ENCODE peak calls at places on chromosomes 2 and 18, in six cellular contexts. One of them, this sample, is unnamed.

GRCh38 chr2:240348522-240348921 is 86.9 kb upstream of the GPC1 start:
- DNase-seq in heart right ventricle: no peak
- DNase-seq in astrocyte of the cerebellum: no peak
- DNase-seq in ascending aorta: no peak
- DNase-seq in GM12865: no peak
- DNase-seq in sigmoid colon: peak
- DNase-seq in this sample: no peak

GRCh38 chr2:119425620-119426395 is 5.8 kb upstream of the TMEM37 start:
- DNase-seq in ascending aorta: peak
- DNase-seq in sigmoid colon: no peak
- DNase-seq in heart right ventricle: no peak
- DNase-seq in astrocyte of the cerebellum: no peak
- DNase-seq in GM12865: no peak
- DNase-seq in this sample: no peak

GRCh38 chr2:173092844-173093402 is 17.3 kb downstream of the MAP3K20 start:
- DNase-seq in GM12865: no peak
- DNase-seq in astrocyte of the cerebellum: no peak
- DNase-seq in sigmoid colon: no peak
- DNase-seq in ascending aorta: no peak
- DNase-seq in heart right ventricle: no peak
- DNase-seq in this sample: no peak

GRCh38 chr2:72271766-72272615 is 124.3 kb upstream of the CYP26B1 start:
- DNase-seq in heart right ventricle: no peak
- DNase-seq in GM12865: no peak
- DNase-seq in astrocyte of the cerebellum: peak
- DNase-seq in sigmoid colon: no peak
- DNase-seq in ascending aorta: no peak
- DNase-seq in this sample: no peak

GRCh38 chr2:217951091-217951490 is 51.7 kb downstream of the TNS1 start:
- DNase-seq in ascending aorta: peak
- DNase-seq in astrocyte of the cerebellum: no peak
- DNase-seq in sigmoid colon: no peak
- DNase-seq in heart right ventricle: no peak
- DNase-seq in GM12865: no peak
- DNase-seq in this sample: no peak

GRCh38 chr18:55833543-55833942 is 245.6 kb upstream of the TCF4 start:
- DNase-seq in sigmoid colon: no peak
- DNase-seq in GM12865: no peak
- DNase-seq in astrocyte of the cerebellum: peak
- DNase-seq in ascending aorta: no peak
- DNase-seq in heart right ventricle: no peak
- DNase-seq in this sample: no peak

GRCh38 chr2:15313657-15314056 is 247.5 kb downstream of the NBAS start:
- DNase-seq in astrocyte of the cerebellum: peak
- DNase-seq in GM12865: peak
- DNase-seq in sigmoid colon: no peak
- DNase-seq in heart right ventricle: no peak
- DNase-seq in ascending aorta: no peak
- DNase-seq in this sample: no peak

GRCh38 chr2:84991404-84992151 is 20.6 kb downstream of the KCMF1 start:
- DNase-seq in heart right ventricle: no peak
- DNase-seq in ascending aorta: no peak
- DNase-seq in GM12865: no peak
- DNase-seq in sigmoid colon: no peak
- DNase-seq in astrocyte of the cerebellum: no peak
- DNase-seq in this sample: no peak

GRCh38 chr2:205477016-205477705 is 205.1 kb upstream of the NRP2 start:
- DNase-seq in astrocyte of the cerebellum: no peak
- DNase-seq in sigmoid colon: no peak
- DNase-seq in heart right ventricle: no peak
- DNase-seq in ascending aorta: no peak
- DNase-seq in GM12865: no peak
- DNase-seq in this sample: no peak

GRCh38 chr18:72700961-72701710 is 157.0 kb upstream of the CBLN2 start:
- DNase-seq in heart right ventricle: no peak
- DNase-seq in astrocyte of the cerebellum: peak
- DNase-seq in sigmoid colon: no peak
- DNase-seq in GM12865: peak
- DNase-seq in ascending aorta: no peak
- DNase-seq in this sample: no peak

GRCh38 chr2:11393711-11394236 is 49.3 kb upstream of the ROCK2 start:
- DNase-seq in astrocyte of the cerebellum: no peak
- DNase-seq in GM12865: no peak
- DNase-seq in sigmoid colon: no peak
- DNase-seq in ascending aorta: no peak
- DNase-seq in heart right ventricle: no peak
- DNase-seq in this sample: no peak

GRCh38 chr2:40095003-40095402 is 315.9 kb upstream of the THUMPD2 start:
- DNase-seq in GM12865: no peak
- DNase-seq in sigmoid colon: no peak
- DNase-seq in ascending aorta: no peak
- DNase-seq in heart right ventricle: no peak
- DNase-seq in astrocyte of the cerebellum: peak
- DNase-seq in this sample: no peak

GRCh38 chr18:75836516-75836915 is 409.0 kb upstream of the SMIM21 start:
- DNase-seq in heart right ventricle: no peak
- DNase-seq in astrocyte of the cerebellum: no peak
- DNase-seq in GM12865: no peak
- DNase-seq in ascending aorta: no peak
- DNase-seq in sigmoid colon: no peak
- DNase-seq in this sample: no peak

GRCh38 chr2:75140288-75140687 is 59.0 kb downstream of the TACR1 start:
- DNase-seq in heart right ventricle: no peak
- DNase-seq in astrocyte of the cerebellum: no peak
- DNase-seq in ascending aorta: no peak
- DNase-seq in GM12865: no peak
- DNase-seq in sigmoid colon: no peak
- DNase-seq in this sample: no peak

GRCh38 chr2:61134141-61134540 is 27.8 kb upstream of the C2orf74 start:
- DNase-seq in ascending aorta: no peak
- DNase-seq in heart right ventricle: no peak
- DNase-seq in astrocyte of the cerebellum: peak
- DNase-seq in GM12865: no peak
- DNase-seq in sigmoid colon: no peak
- DNase-seq in this sample: no peak

GRCh38 chr18:73717570-73717969 is 430.1 kb downstream of the FBXO15 start:
- DNase-seq in sigmoid colon: no peak
- DNase-seq in ascending aorta: no peak
- DNase-seq in heart right ventricle: no peak
- DNase-seq in GM12865: no peak
- DNase-seq in astrocyte of the cerebellum: no peak
- DNase-seq in this sample: no peak

GRCh38 chr2:31693882-31694281 is 113.1 kb upstream of the SRD5A2 start:
- DNase-seq in sigmoid colon: no peak
- DNase-seq in ascending aorta: no peak
- DNase-seq in heart right ventricle: no peak
- DNase-seq in astrocyte of the cerebellum: no peak
- DNase-seq in GM12865: no peak
- DNase-seq in this sample: no peak

GRCh38 chr2:10447300-10448207 is 573 bp downstream of the ODC1 start:
- DNase-seq in ascending aorta: no peak
- DNase-seq in heart right ventricle: no peak
- DNase-seq in GM12865: peak
- DNase-seq in sigmoid colon: no peak
- DNase-seq in astrocyte of the cerebellum: no peak
- DNase-seq in this sample: peak

GRCh38 chr18:46399276-46399675 is 257.7 kb downstream of the LOXHD1 start:
- DNase-seq in sigmoid colon: no peak
- DNase-seq in ascending aorta: no peak
- DNase-seq in heart right ventricle: no peak
- DNase-seq in GM12865: no peak
- DNase-seq in astrocyte of the cerebellum: no peak
- DNase-seq in this sample: no peak

GRCh38 chr2:41410011-41410410 is 637.8 kb upstream of the PKDCC start:
- DNase-seq in heart right ventricle: no peak
- DNase-seq in ascending aorta: no peak
- DNase-seq in GM12865: no peak
- DNase-seq in astrocyte of the cerebellum: no peak
- DNase-seq in sigmoid colon: no peak
- DNase-seq in this sample: no peak

DNA sequence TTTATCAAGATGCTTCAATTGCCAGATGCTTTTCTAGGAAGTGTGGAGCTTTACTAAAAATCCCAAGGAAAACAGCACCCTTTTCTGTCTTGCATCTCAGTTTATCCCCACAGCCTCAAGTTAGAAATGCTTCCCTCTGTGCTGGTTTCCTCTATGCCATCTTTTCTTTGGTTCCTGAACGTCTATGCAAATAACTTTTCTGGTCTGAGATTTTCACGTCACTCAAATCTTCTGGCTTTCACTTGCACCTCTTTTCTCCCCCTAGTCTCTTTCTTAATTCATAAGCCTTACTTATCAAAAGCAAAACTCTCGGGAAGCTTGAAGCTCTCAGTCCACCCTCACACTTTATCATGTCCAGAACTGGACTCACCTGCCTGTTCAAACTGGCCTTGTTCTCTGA is 33.9 kb downstream of the ARHGAP25 start:
- DNase-seq in GM12865: peak
- DNase-seq in heart right ventricle: no peak
- DNase-seq in ascending aorta: no peak
- DNase-seq in astrocyte of the cerebellum: no peak
- DNase-seq in sigmoid colon: no peak
- DNase-seq in this sample: no peak
- H3K4me3 ChIP-seq in GM12865: peak
- H3K4me3 ChIP-seq in heart right ventricle: no peak
- H3K4me3 ChIP-seq in ascending aorta: no peak
- H3K4me3 ChIP-seq in astrocyte of the cerebellum: no peak
- H3K4me3 ChIP-seq in sigmoid colon: no peak
- H3K4me3 ChIP-seq in this sample: no peak

GRCh38 chr2:3001595-3002184 is 375.9 kb downstream of the EIPR1 start:
- DNase-seq in astrocyte of the cerebellum: peak
- DNase-seq in ascending aorta: no peak
- DNase-seq in sigmoid colon: no peak
- DNase-seq in GM12865: peak
- DNase-seq in heart right ventricle: no peak
- DNase-seq in this sample: no peak
- TF ChIP-seq CTCF in astrocyte of the cerebellum: peak
- TF ChIP-seq CTCF in ascending aorta: no peak
- TF ChIP-seq CTCF in sigmoid colon: no peak
- TF ChIP-seq CTCF in GM12865: peak
- TF ChIP-seq CTCF in heart right ventricle: peak
- TF ChIP-seq CTCF in this sample: peak

GRCh38 chr18:70663141-70663540 is 374.3 kb downstream of the SOCS6 start:
- DNase-seq in sigmoid colon: no peak
- DNase-seq in heart right ventricle: no peak
- DNase-seq in GM12865: no peak
- DNase-seq in ascending aorta: no peak
- DNase-seq in astrocyte of the cerebellum: no peak
- DNase-seq in this sample: no peak

GRCh38 chr18:70666936-70667335 is 378.1 kb downstream of the SOCS6 start:
- DNase-seq in sigmoid colon: no peak
- DNase-seq in ascending aorta: no peak
- DNase-seq in heart right ventricle: no peak
- DNase-seq in GM12865: no peak
- DNase-seq in astrocyte of the cerebellum: no peak
- DNase-seq in this sample: no peak

GRCh38 chr18:70659026-70659726 is 370.3 kb downstream of the SOCS6 start:
- DNase-seq in ascending aorta: no peak
- DNase-seq in sigmoid colon: no peak
- DNase-seq in GM12865: no peak
- DNase-seq in astrocyte of the cerebellum: no peak
- DNase-seq in heart right ventricle: no peak
- DNase-seq in this sample: no peak

GRCh38 chr18:70662588-70662987 is 373.7 kb downstream of the SOCS6 start:
- DNase-seq in sigmoid colon: no peak
- DNase-seq in ascending aorta: no peak
- DNase-seq in heart right ventricle: no peak
- DNase-seq in GM12865: no peak
- DNase-seq in astrocyte of the cerebellum: no peak
- DNase-seq in this sample: no peak
- H3K4me3 ChIP-seq in sigmoid colon: no peak
- H3K4me3 ChIP-seq in ascending aorta: no peak
- H3K4me3 ChIP-seq in heart right ventricle: no peak
- H3K4me3 ChIP-seq in GM12865: no peak
- H3K4me3 ChIP-seq in astrocyte of the cerebellum: no peak
- H3K4me3 ChIP-seq in this sample: no peak

GRCh38 chr2:230657906-230658305 is 54.7 kb upstream of the CAB39 start:
- DNase-seq in GM12865: no peak
- DNase-seq in astrocyte of the cerebellum: no peak
- DNase-seq in heart right ventricle: no peak
- DNase-seq in sigmoid colon: no peak
- DNase-seq in ascending aorta: no peak
- DNase-seq in this sample: no peak

GRCh38 chr2:230658877-230659652 is 53.6 kb upstream of the CAB39 start:
- DNase-seq in heart right ventricle: no peak
- DNase-seq in astrocyte of the cerebellum: no peak
- DNase-seq in GM12865: peak
- DNase-seq in ascending aorta: no peak
- DNase-seq in sigmoid colon: no peak
- DNase-seq in this sample: peak

GRCh38 chr2:230658577-230658876 is 54.1 kb upstream of the CAB39 start:
- DNase-seq in sigmoid colon: no peak
- DNase-seq in GM12865: no peak
- DNase-seq in heart right ventricle: no peak
- DNase-seq in ascending aorta: no peak
- DNase-seq in astrocyte of the cerebellum: no peak
- DNase-seq in this sample: no peak

GRCh38 chr2:230660294-230661060 is 52.2 kb upstream of the CAB39 start:
- DNase-seq in ascending aorta: no peak
- DNase-seq in heart right ventricle: peak
- DNase-seq in sigmoid colon: peak
- DNase-seq in astrocyte of the cerebellum: no peak
- DNase-seq in GM12865: peak
- DNase-seq in this sample: no peak

DNA sequence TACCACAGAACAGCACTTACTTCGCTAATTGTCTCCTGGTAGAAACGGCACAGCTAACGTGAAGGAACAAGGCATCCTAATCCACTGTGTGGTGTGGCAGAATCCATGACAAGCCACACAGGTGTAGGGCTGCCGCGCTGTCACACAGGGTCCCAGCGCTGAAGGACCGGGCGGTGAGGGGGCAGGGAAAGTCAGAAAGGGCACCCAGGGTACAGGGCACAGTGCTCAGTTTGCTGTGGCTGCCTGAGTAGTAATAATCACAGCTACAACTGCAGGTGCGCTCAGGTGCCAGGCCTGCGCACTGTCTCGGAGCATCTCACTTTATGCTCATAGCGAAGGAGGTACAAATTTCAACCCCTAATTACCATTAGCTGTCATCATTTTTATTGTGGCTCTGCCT is 55.2 kb upstream of the CAB39 start:
- DNase-seq in ascending aorta: no peak
- DNase-seq in sigmoid colon: no peak
- DNase-seq in heart right ventricle: no peak
- DNase-seq in astrocyte of the cerebellum: no peak
- DNase-seq in GM12865: no peak
- DNase-seq in this sample: no peak
- TF ChIP-seq CTCF in ascending aorta: no peak
- TF ChIP-seq CTCF in sigmoid colon: no peak
- TF ChIP-seq CTCF in heart right ventricle: no peak
- TF ChIP-seq CTCF in astrocyte of the cerebellum: no peak
- TF ChIP-seq CTCF in GM12865: no peak
- TF ChIP-seq CTCF in this sample: no peak

This sample was measured in GM12864.